ENCODE peak calls at places on chromosome 2, in four cellular contexts. A, Q, I and K are unnamed samples.
A peak's percentile ranks its signal among the peaks of the same experiment; 100 is the strongest.

GRCh38 chr2:235116885-235117492 is 165.2 kb downstream of the SH3BP4 start:
- DNase-seq in Q (peak; percentile 55), I (peak; percentile 42), A (peak; percentile 17), K (no peak)

GRCh38 chr2:180370476-180371205 is 363.5 kb upstream of the CWC22 start:
- DNase-seq in I (no peak), A (no peak), Q (no peak), K (no peak)

GRCh38 chr2:204177977-204178522 is 241.5 kb downstream of the ICOS start:
- DNase-seq in Q (peak; percentile 45), I (peak; percentile 49), A (no peak), K (peak; percentile 41)

GRCh38 chr2:102850888-102851287 is 89.1 kb downstream of the TMEM182 start:
- DNase-seq in Q (no peak), A (no peak), I (no peak), K (no peak)

GRCh38 chr2:149877913-149878312 is 290.3 kb upstream of the MMADHC start:
- DNase-seq in I (no peak), Q (peak; percentile 77), A (no peak), K (no peak)

GRCh38 chr2:143833258-143833657 is 686.7 kb downstream of the ZEB2 start:
- DNase-seq in A (no peak), Q (no peak), I (no peak), K (no peak)

GRCh38 chr2:128531856-128532255 is 213.2 kb upstream of the HS6ST1 start:
- DNase-seq in A (no peak), I (peak; percentile 6), Q (peak; percentile 6), K (no peak)

GRCh38 chr2:193506035-193506434 is 1311.3 kb upstream of the TMEFF2 start:
- DNase-seq in A (no peak), Q (no peak), I (no peak), K (no peak)

GRCh38 chr2:217220228-217221013 is 360.6 kb upstream of the TNP1 start:
- DNase-seq in I (no peak), A (no peak), Q (no peak), K (no peak)

GRCh38 chr2:232920055-232920454 is 50.0 kb downstream of the SNORC start:
- DNase-seq in Q (no peak), I (no peak), A (no peak), K (no peak)

GRCh38 chr2:85933753-85934594 is 45.2 kb upstream of the ST3GAL5 start:
- DNase-seq in Q (peak; percentile 38), A (peak; percentile 72), I (peak; percentile 57), K (no peak)

GRCh38 chr2:179265082-179265575 is 497 bp upstream of the SESTD1 start:
- DNase-seq in Q (no peak), I (no peak), A (no peak), K (no peak)

GRCh38 chr2:200593905-200594304 is 8.1 kb downstream of the AOX1 start:
- DNase-seq in Q (no peak), A (no peak), I (no peak), K (no peak)

GRCh38 chr2:21021430-21021829 is 22.4 kb downstream of the APOB start:
- DNase-seq in A (no peak), Q (no peak), I (no peak), K (no peak)

GRCh38 chr2:27082773-27083409 is 3.7 kb upstream of the KHK start:
- DNase-seq in Q (no peak), I (no peak), A (no peak), K (no peak)

GRCh38 chr2:197514754-197515153 is 1.1 kb upstream of the MOB4 start:
- DNase-seq in I (peak; percentile 56), Q (no peak), A (no peak), K (no peak)

GRCh38 chr2:72037322-72037721 is 110.3 kb downstream of the CYP26B1 start:
- DNase-seq in Q (no peak), A (no peak), I (no peak), K (no peak)

GRCh38 chr2:46362667-46363012 is 65.4 kb downstream of the EPAS1 start:
- DNase-seq in I (no peak), Q (no peak), A (no peak), K (no peak)

GRCh38 chr2:46073540-46074018 is 223.6 kb upstream of the EPAS1 start:
- DNase-seq in A (peak; percentile 88), I (no peak), Q (no peak), K (no peak)

GRCh38 chr2:194104687-194105086 is 1552.3 kb upstream of the SLC39A10 start:
- DNase-seq in I (no peak), A (no peak), Q (peak; percentile 72), K (no peak)

GRCh38 chr2:71578665-71579371 is 125.5 kb downstream of the DYSF start:
- DNase-seq in I (no peak), Q (no peak), A (no peak), K (no peak)

GRCh38 chr2:64781991-64782390 is 128.3 kb upstream of the SERTAD2 start:
- DNase-seq in Q (no peak), I (no peak), A (no peak), K (no peak)

GRCh38 chr2:3606370-3607124 is 11.6 kb downstream of the COLEC11 start:
- DNase-seq in Q (no peak), I (no peak), A (no peak), K (no peak)

GRCh38 chr2:133605031-133605773 is 36.9 kb upstream of the NCKAP5 start:
- DNase-seq in I (no peak), Q (no peak), A (no peak), K (no peak)

GRCh38 chr2:223532712-223533111 is 69.4 kb downstream of the SCG2 start:
- DNase-seq in Q (no peak), I (no peak), A (no peak), K (no peak)

GRCh38 chr2:12488365-12488972 is 228.3 kb upstream of the TRIB2 start:
- DNase-seq in I (peak; percentile 12), Q (no peak), A (no peak), K (no peak)

GRCh38 chr2:150591901-150592300 is 104.4 kb upstream of the RND3 start:
- DNase-seq in I (no peak), A (no peak), Q (no peak), K (no peak)

GRCh38 chr2:137910641-137911040 is 53.6 kb upstream of the HNMT start:
- DNase-seq in I (peak; percentile 49), A (no peak), Q (peak; percentile 49), K (no peak)

GRCh38 chr2:176821350-176821749 is 391.2 kb upstream of the HNRNPA3 start:
- DNase-seq in Q (no peak), I (no peak), A (no peak), K (no peak)

GRCh38 chr2:234491281-234491680 is 5.6 kb downstream of the ARL4C start:
- DNase-seq in Q (no peak), I (no peak), A (no peak), K (no peak)

GRCh38 chr2:120513776-120514357 is 167.9 kb downstream of the INHBB start:
- DNase-seq in A (no peak), I (no peak), Q (no peak), K (no peak)

GRCh38 chr2:229296561-229296960 is 25.5 kb upstream of the PID1 start:
- DNase-seq in Q (no peak), A (no peak), I (no peak), K (no peak)